ENCODE peak calls at places on chromosomes 5 and 9, in seven cellular contexts. L, W, O, F, N, P and I are unnamed samples.

GRCh38 chr5:109374625-109375024 is 35.1 kb downstream of the PJA2 start:
- DNase-seq in O (no peak), W (no peak), F (no peak), L (no peak), N (no peak), P (no peak), I (no peak)

GRCh38 chr9:91783876-91784672 is 166.0 kb downstream of the ROR2 start:
- DNase-seq in P (no peak), L (no peak), F (no peak), O (no peak), W (no peak), N (no peak), I (no peak)

GRCh38 chr9:128218518-128219389 is 15.6 kb downstream of the DNM1 start:
- DNase-seq in L (peak), F (peak), P (peak), W (peak), N (peak), O (peak), I (peak)

GRCh38 chr5:103218164-103218563 is 40.4 kb upstream of the MACIR start:
- DNase-seq in P (no peak), W (no peak), N (no peak), F (no peak), O (no peak), L (peak), I (no peak)

GRCh38 chr5:134917070-134917831 is 12.3 kb downstream of the PCBD2 start:
- DNase-seq in W (no peak), F (no peak), P (no peak), L (no peak), O (no peak), N (no peak), I (no peak)

GRCh38 chr5:15285901-15286583 is 213.9 kb upstream of the FBXL7 start:
- DNase-seq in N (no peak), F (no peak), W (no peak), P (no peak), O (no peak), L (no peak), I (peak)

GRCh38 chr9:77544491-77545000 is 103.6 kb downstream of the GNA14 start:
- DNase-seq in N (no peak), O (no peak), L (no peak), W (no peak), P (no peak), F (no peak), I (no peak)

GRCh38 chr9:591292-591691 is 250.2 kb upstream of the DMRT1 start:
- DNase-seq in O (no peak), N (no peak), F (peak), L (peak), W (no peak), P (peak), I (peak)

GRCh38 chr9:124450241-124450924 is at the start of gene ADGRD2:
- DNase-seq in L (no peak), N (no peak), F (no peak), W (peak), P (no peak), O (no peak), I (no peak)

GRCh38 chr5:165325201-165325600 is 1819.8 kb downstream of the MAT2B start:
- DNase-seq in O (no peak), P (no peak), L (no peak), N (no peak), W (no peak), F (no peak), I (no peak)

GRCh38 chr5:73103885-73104284 is 16.5 kb upstream of the TMEM171 start:
- DNase-seq in L (no peak), O (no peak), W (no peak), F (no peak), N (no peak), P (no peak), I (no peak)

GRCh38 chr5:109865636-109866035 is 175.9 kb downstream of the MAN2A1 start:
- DNase-seq in W (no peak), F (no peak), O (no peak), L (peak), P (no peak), N (no peak), I (peak)

GRCh38 chr5:16690243-16690839 is 73.5 kb upstream of the RETREG1 start:
- DNase-seq in N (no peak), P (no peak), L (peak), F (no peak), O (no peak), W (no peak), I (no peak)

GRCh38 chr5:6105350-6105749 is 273.0 kb downstream of the MED10 start:
- DNase-seq in N (no peak), P (no peak), W (no peak), L (no peak), O (no peak), F (no peak), I (no peak)

GRCh38 chr5:18792145-18792544 is 1157.9 kb downstream of the TAF11L14 start:
- DNase-seq in W (no peak), F (peak), P (peak), N (no peak), O (no peak), L (peak), I (no peak)

GRCh38 chr9:86700601-86701000 is 246.7 kb downstream of the GAS1 start:
- DNase-seq in P (peak), F (peak), N (peak), O (no peak), L (no peak), W (peak), I (no peak)

GRCh38 chr5:128111818-128112448 is 28.4 kb downstream of the SLC12A2 start:
- DNase-seq in F (no peak), P (no peak), L (peak), N (no peak), W (no peak), O (no peak), I (no peak)

GRCh38 chr5:116438979-116439554 is 135.6 kb downstream of the SEMA6A start:
- DNase-seq in W (no peak), N (no peak), L (no peak), O (no peak), F (no peak), P (no peak), I (no peak)

GRCh38 chr5:142660731-142661130 is 25.2 kb downstream of the FGF1 start:
- DNase-seq in F (no peak), N (no peak), L (no peak), W (no peak), P (no peak), O (no peak), I (no peak)

GRCh38 chr5:174316326-174316725 is 270.8 kb downstream of the NSG2 start:
- DNase-seq in L (no peak), F (no peak), P (no peak), N (no peak), W (no peak), O (no peak), I (no peak)

GRCh38 chr5:109863752-109864151 is 174.0 kb downstream of the MAN2A1 start:
- DNase-seq in F (no peak), N (no peak), L (no peak), W (no peak), P (no peak), O (no peak), I (no peak)

GRCh38 chr5:82509726-82510125 is 231.6 kb upstream of the RPS23 start:
- DNase-seq in W (no peak), L (no peak), F (no peak), N (no peak), P (no peak), O (no peak), I (no peak)

GRCh38 chr9:37293664-37294524 is 128.6 kb upstream of the GRHPR start:
- DNase-seq in F (no peak), L (no peak), N (no peak), P (no peak), W (no peak), O (no peak), I (no peak)

GRCh38 chr9:23784962-23785361 is 41.1 kb downstream of the ELAVL2 start:
- DNase-seq in O (no peak), L (no peak), N (no peak), W (no peak), P (no peak), F (no peak), I (no peak)

GRCh38 chr5:178449163-178450060 is 140.8 kb downstream of the COL23A1 start:
- DNase-seq in F (no peak), O (no peak), W (no peak), P (peak), L (no peak), N (no peak), I (no peak)

DNA sequence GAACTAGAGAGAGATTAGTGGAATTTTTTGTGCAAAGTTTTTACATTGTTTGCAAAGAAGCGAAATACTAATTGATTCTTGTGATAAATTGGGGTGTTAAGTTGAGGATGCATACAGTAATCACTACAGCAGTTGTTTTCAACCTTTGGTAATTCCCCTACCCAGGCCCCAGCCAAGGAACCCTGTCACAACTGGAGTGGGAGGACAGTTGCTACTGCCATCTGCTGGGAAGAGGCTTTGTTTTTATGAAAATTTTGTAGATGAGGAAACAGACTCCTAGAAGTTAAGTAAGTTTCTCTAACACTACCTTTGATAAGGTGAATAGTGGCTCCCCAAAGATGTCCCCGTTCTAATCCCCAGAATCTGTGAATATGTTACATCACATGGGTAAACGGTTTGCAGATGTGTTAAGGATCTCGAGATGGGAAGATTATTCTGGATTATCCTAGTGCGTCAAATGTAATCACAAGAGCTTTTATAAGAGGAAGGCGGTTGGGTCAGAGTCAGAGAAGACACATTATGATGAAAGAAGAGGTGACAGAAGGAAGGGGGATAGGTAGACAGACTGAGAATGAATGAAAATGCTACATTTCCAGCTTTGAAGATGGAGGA is 34.0 kb upstream of the PPP1R2B start:
- DNase-seq in F (peak), L (peak), N (no peak), W (no peak), O (no peak), P (no peak), I (peak)
- TF ChIP-seq CTCF in F (peak), L (peak), N (peak), W (no peak), O (peak), P (no peak), I (peak)

DNA sequence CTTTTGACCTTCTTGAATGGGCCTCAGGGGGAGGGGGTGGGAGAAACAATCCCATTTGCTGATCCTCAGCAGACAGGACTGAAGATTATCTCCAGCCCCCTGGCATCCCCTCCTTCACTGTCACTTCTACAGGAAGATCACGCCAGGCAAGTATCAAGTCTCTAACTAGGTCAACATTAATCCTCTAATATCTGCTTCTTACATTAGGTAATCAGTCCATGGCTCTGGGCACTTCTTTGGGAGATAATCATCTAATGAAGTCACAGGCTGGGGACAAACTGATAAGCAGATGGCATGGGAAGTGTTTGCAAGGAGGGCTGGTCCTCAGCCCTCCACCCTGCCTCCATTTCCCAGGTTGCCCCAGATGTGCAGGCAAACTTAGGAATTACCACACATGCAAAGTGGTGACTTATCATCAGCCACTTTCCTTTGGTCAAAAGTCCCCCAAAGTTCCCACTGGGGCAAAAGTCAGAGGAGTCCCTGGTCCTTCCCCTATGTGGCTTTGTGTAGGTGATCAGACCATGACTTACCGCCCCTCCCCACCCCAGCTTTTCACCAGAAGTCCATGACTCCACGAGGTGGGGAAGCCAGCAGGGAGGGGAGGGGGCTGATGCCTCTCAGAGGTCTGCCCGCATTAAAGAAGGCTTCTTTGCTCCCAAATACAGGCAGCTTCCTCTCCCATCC is 6.0 kb downstream of the TRAF1 start:
- DNase-seq in W (no peak), O (no peak), F (no peak), L (no peak), P (no peak), N (no peak), I (no peak)
- TF ChIP-seq POLR2A in W (no peak), O (no peak), F (no peak), L (no peak), P (no peak), N (no peak), I (no peak)

DNA sequence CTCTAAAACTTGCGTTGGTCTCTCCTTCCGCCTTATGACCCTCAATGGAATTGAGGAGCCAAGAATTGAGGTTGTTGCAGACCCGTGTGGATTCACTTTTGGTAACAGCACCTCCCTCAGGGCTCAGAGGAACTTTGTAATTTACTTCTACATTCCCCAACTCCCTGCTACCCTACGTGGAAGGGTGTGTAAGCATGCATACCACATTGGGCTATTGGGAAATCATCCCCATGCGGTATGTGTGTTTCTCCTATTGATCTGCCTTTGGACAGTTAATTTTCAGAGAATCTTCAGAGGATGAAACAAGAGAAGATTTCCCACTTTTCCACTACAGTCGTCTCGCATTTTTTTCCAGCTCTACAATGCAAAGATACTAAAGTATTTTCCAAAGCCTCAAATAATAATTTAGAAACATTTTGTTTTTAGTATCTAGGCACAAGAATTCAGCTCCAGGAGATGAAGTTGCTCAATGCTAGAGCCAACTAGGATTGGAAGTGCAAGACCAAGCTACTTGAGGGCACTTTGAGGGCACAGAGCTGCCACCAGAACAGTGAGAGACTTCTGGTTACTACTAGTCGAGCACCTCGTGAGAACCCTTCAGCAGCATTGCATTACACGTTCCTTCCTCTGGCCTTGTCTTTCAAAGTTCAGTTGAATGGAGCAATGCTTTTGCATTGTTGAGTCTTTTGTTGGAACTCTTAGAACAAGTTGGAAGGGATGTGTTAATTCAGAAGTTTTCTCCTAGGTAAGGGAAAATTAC is 3.4 kb downstream of the C1QTNF3 start:
- DNase-seq in W (no peak), O (no peak), F (no peak), N (no peak), P (no peak), L (no peak), I (no peak)
- TF ChIP-seq CTCF in W (no peak), O (no peak), F (no peak), N (no peak), P (no peak), L (no peak), I (no peak)

DNA sequence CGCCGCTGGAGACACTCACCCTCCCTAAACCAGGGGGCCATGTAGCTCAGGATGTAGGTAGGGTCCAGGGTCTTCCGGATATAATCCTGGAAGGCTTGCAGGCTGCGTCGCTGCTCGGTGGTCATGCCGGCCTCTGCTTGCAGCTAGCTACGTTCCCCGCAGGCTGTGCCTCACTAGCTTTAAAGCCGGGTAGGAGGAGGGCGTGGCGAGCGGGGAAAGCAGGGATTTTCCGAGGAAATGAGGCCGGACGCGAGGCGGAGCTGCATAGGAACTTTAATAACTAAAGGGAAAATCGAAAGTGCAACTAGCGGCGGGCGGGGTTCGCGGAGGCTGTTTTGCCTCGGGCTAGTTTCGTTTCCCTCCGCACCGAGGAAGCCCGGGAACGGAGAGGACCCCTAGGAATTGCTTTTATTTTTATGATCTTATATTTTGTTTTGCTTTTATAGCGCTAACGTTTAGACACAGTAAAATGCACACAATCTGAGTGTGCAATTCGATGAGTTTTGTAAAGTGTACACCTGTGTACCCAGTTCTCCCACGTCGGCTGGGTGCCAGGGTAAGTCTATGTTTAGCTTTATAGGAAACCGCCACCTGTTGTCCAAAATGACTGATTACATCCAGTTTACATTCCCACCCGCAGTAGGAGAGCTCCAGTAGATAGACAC is at the start of gene RIGI:
- DNase-seq in F (peak), P (peak), W (peak), N (peak), L (peak), O (peak), I (peak)
- TF ChIP-seq POLR2A in F (no peak), P (no peak), W (no peak), N (peak), L (peak), O (peak), I (peak)

GRCh38 chr5:95471447-95471846 is 80.3 kb downstream of the FAM81B start:
- DNase-seq in L (no peak), O (no peak), P (no peak), W (no peak), F (no peak), N (no peak), I (no peak)

DNA sequence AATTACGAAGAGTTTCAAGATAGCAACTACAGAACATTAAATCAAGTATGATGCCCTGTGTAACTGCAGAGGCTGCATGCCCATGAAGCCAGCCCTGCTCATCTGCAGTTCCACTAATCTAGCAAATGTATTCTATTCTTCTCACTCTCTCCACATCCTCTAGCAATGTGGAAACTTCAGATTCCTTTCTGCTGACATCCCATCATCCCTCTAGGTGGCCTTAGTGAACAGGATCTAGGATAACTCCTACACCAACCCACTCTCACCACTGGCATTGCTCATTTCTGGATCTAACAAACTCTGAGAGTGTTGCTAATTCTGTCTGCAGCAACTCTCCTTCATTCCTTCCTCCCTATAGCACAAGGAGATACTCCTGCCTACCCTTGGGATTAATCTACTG is 80.8 kb downstream of the FAM81B start:
- DNase-seq in P (no peak), W (no peak), F (no peak), N (no peak), L (no peak), O (no peak), I (no peak)
- TF ChIP-seq CTCF in P (no peak), W (no peak), F (no peak), N (no peak), L (no peak), O (no peak), I (no peak)

DNA sequence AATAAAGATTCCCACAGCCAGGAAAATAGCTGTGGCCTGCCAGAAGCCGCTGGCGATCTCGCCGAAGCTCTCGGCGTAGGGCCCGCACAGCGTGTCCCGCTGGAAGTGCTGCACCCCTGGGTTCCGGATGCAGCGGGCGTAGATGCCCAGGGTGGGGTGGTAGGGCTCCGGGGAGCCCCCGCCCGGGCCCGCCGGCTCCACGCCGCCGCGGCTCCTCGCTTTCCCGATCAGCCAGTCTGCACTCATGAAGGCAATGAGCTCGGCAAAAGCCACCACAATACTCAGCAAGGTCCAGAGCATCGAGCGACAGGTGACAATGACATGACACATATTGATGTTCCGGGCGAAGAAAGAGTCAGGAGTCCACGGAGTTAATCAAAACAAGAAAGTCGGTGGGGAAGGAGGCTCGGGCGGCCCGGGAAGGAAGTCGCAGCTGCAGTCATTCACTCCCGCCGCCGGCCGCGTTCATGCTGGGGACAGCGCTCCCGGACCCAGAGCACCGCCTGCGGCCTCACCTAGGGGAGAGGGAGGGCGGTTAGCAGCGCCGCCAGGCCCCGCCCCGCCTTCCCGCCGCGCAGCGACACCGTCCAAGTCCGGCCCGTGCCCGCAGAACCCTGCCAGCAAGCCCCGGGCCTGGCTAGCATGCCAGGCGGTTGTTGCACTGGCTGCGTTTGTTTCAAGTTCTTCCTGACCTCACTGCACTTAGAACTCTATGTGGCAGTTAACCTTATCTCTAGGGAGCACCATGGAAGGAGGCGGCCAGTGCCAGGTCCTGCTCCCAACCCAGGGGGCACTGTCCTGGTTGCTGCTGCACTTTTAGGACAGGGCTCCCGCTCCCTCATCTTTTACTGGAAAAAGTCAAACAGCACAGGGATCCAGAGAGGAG is 138.4 kb downstream of the LHFPL2 start:
- DNase-seq in L (no peak), F (peak), O (peak), W (peak), P (peak), N (peak), I (peak)
- TF ChIP-seq POLR2A in L (no peak), F (peak), O (no peak), W (no peak), P (no peak), N (no peak), I (peak)

GRCh38 chr9:28073278-28073677 is 500.0 kb upstream of the C9orf72 start:
- DNase-seq in W (no peak), F (no peak), N (no peak), P (peak), L (peak), O (no peak), I (peak)
- TF ChIP-seq CTCF in W (peak), F (peak), N (no peak), P (peak), L (peak), O (peak), I (peak)

GRCh38 chr5:53109436-53110127 is at the start of gene MOCS2:
- DNase-seq in P (peak), N (peak), L (peak), O (peak), W (peak), F (peak), I (peak)
- TF ChIP-seq POLR2A in P (no peak), N (peak), L (peak), O (peak), W (no peak), F (peak), I (peak)